ENCODE peak calls at places on chromosomes 11 and 22, in six cellular contexts. D is astrocyte of the spinal cord, Q is lower lobe of right lung, I is sigmoid colon, C is psoas muscle, F is brain microvascular endothelial cell. T is an unnamed sample.

GRCh38 chr11:74933765-74934164 is 15.1 kb downstream of the XRRA1 start:
- DNase-seq in Q (no peak), D (no peak), I (no peak), C (no peak), F (no peak), T (no peak)

GRCh38 chr11:1963864-1964263 is 16.7 kb downstream of the MRPL23 start:
- DNase-seq in D (no peak), I (peak), F (no peak), Q (peak), C (peak), T (no peak)

GRCh38 chr11:65559951-65560537 is 1.9 kb upstream of the LTBP3 start:
- DNase-seq in D (peak), C (no peak), I (peak), Q (no peak), F (peak), T (peak)

GRCh38 chr11:32830413-32830738 is 649 bp downstream of the PRRG4 start:
- DNase-seq in C (no peak), Q (peak), F (no peak), I (no peak), D (no peak), T (peak)

GRCh38 chr22:47344414-47344813 is 582.0 kb downstream of the TBC1D22A start:
- DNase-seq in Q (no peak), F (no peak), I (no peak), C (no peak), D (no peak), T (no peak)

GRCh38 chr11:45578286-45578685 is 87.1 kb downstream of the CHST1 start:
- DNase-seq in Q (no peak), D (no peak), C (no peak), F (no peak), I (no peak), T (no peak)

GRCh38 chr22:35383679-35384071 is 2.8 kb downstream of the HMOX1 start:
- DNase-seq in C (no peak), D (no peak), Q (no peak), F (no peak), I (no peak), T (no peak)

GRCh38 chr11:31199403-31199802 is 170.1 kb downstream of the DCDC1 start:
- DNase-seq in I (no peak), D (no peak), C (no peak), F (no peak), Q (no peak), T (no peak)

GRCh38 chr11:68582416-68583046 is 101.8 kb upstream of the GAL start:
- DNase-seq in F (peak), I (no peak), C (peak), Q (no peak), D (no peak), T (no peak)

GRCh38 chr11:68581439-68581838 is 102.9 kb upstream of the GAL start:
- DNase-seq in I (peak), C (peak), D (no peak), F (no peak), Q (peak), T (no peak)

GRCh38 chr11:68584097-68584496 is 100.2 kb upstream of the GAL start:
- DNase-seq in D (no peak), C (peak), F (peak), I (no peak), Q (peak), T (peak)

GRCh38 chr11:68583047-68583446 is 101.3 kb upstream of the GAL start:
- DNase-seq in I (no peak), F (peak), Q (no peak), C (no peak), D (peak), T (peak)

DNA sequence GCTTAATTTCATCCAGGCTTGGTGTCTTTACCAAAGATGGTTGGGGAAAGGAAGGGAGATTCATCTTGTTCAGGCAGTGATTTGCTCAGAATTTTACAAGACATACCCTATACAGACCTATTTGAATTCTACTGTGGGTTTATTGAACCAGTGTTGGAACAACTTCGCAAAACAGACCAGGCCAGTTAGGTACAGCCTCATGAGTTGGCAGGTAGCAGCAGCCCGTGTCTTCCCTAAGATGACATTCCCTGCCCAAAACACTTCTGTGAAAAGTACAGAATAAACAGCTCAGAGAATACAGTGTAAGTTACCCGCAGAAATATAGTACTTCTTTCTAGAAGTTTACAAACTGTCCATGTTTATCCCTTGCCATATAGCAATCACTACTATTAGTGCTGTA is 102.4 kb upstream of the GAL start:
- DNase-seq in C (no peak), Q (no peak), I (no peak), F (no peak), D (no peak), T (no peak)
- H3K4me3 ChIP-seq in C (peak), Q (no peak), I (no peak), F (no peak), D (no peak), T (no peak)

DNA sequence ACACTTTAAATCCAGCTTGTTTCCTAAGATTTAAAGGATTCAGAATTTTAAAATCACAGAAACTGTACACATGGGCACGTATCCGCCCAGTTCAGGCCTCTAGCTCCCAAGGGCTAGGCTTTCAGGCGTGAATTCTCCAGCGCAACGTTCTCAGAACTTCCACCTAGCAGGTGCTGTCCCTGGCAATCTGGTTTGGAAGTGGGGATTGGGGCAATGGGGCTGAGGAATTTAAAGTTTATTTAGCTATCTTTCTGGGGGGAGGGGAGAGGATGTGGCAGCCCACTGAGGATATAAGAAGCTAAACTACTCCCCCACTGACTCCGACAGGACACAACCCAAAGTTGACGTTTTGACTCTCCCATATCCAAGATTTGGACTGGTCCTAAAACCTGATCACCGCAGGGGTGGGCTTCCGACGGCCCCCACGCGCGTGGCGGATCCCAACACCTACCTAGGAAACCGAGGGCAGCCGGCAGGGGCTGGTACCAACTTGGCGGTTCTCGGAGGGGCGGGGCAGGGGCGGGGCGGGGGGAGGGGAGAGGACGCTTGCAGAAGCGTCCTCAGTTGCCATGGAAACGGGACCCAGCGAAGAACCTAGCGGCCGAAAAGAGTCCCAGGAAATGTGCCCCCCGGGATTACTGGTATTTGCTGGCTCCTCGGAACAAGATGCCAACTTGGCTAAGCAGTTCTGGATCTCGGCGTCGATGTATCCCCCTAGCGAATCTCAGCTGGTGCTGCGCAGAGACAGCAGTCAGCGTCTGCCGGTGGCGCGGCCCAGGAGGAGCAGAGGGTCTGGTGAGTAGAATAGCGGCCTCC is at the start of gene HOATZ:
- DNase-seq in D (peak), F (no peak), I (no peak), Q (peak), C (no peak), T (no peak)
- TF ChIP-seq CTCF in D (peak), F (peak), I (no peak), Q (no peak), C (no peak), T (no peak)

GRCh38 chr22:49656291-49656851 is 171.3 kb downstream of the BRD1 start:
- DNase-seq in C (no peak), F (no peak), I (no peak), Q (peak), D (no peak), T (no peak)
- H3K4me3 ChIP-seq in C (peak), F (no peak), I (peak), Q (peak), D (no peak), T (no peak)

DNA sequence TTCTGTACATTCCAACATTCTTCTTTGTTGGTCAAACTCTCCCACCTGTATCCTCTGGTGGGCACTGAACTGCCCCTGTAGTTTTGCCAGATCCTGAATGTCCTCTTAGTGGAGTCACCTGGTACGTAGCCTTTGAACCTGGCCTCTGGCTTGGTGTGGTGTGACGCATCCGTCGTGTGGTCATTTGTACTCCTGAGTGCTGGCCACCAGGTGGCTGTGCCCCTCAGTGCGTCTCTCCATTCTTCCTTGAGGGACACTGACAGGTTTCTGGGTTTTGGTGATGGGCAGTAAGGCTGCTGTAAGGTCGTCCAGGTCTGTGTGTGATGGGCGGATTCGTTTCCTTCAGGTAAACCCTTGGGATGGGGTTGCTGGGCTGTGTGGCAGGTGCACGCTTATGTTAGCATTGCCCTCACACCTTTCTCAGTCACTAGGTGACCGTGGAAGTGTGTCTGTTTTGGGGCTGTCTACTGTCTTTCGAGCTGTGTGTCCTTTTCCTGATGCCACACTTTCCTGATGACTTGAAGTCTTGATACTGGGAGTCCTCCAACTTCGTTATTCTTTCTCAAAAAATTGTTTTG is 13.6 kb upstream of the RANBP1 start:
- DNase-seq in Q (no peak), C (peak), F (no peak), D (no peak), I (no peak), T (no peak)
- TF ChIP-seq CTCF in Q (no peak), C (no peak), F (peak), D (no peak), I (no peak), T (no peak)

DNA sequence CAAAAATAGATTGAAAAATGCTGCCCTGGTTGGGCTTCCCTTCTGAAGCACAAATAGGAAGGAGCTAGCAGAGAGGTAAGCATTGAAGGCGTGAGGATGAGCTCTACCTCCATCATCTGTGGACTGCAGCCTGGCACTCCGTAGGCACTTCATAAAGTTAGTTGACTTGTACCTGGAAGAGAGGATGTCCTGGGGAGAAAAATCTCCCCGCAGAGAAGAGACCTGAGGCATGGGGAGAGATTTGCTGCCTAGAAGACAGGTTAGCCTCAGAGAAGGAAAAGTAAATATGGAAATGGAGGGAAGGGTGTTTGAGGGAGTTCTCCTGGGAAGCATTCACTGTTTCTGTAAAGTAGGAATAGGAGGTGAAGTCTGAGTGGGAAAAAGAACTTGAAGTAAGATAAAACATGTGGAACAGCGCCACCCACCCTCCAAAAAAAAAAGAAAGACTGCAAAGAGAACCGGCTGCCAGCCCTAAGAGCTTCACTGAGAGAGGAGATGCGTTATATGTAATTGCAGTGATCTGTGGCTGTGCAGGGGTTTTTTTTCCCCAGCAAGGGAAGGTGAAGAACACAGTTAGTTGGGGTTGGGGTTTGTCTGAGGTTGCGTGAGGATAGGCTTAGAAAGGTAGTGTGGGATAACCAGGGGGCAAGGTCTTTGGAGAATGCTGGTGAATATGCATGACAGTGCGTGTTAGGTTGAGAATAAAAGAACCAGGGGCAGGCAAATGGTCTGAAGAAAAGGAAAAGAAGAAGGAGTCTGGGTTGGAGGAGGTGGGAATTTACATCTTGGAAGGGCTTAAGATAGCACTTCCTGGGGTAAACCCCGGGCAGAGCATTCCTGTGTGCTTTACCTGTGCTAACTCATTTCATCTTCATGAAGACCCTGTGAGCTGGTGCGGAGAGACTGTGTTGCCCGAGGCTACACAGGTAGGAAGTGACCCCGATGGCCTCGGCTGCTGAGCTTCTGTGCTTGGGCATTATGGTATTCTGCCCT is 16.0 kb downstream of the TNRC6B start:
- DNase-seq in Q (no peak), D (peak), I (no peak), C (no peak), F (no peak), T (peak)
- H3K4me3 ChIP-seq in Q (no peak), D (no peak), I (no peak), C (no peak), F (no peak), T (no peak)

T was measured in fibroblast of mammary gland.